ENCODE peak calls at places on chromosome 5, in ten cellular contexts. M is CD8-positive, alpha-beta T cell; O is lung; W is SK-N-SH; H is colonic mucosa; X is body of pancreas; K is Peyer's patch; E is tibial artery; N is endodermal cell; F is transverse colon. Z is an unnamed sample.
A peak's percentile ranks its signal among the peaks of the same experiment; 100 is the strongest.

GRCh38 chr5:57117601-57118000 is 56.3 kb upstream of the GPBP1 start:
- DNase-seq in H (no peak), N (no peak), O (no peak), X (no peak), W (no peak), M (peak; percentile 46), K (no peak), F (no peak), E (no peak), Z (no peak)

GRCh38 chr5:141695627-141696180 is 13.7 kb upstream of the ARAP3 start:
- DNase-seq in M (no peak), H (peak; percentile 64), N (no peak), K (no peak), F (peak; percentile 69), O (no peak), X (no peak), W (peak; percentile 50), E (no peak), Z (no peak)

GRCh38 chr5:150065346-150065745 is 21.0 kb downstream of the CSF1R start:
- DNase-seq in W (no peak), O (no peak), F (peak; percentile 40), H (no peak), M (no peak), N (peak; percentile 61), X (no peak), E (peak; percentile 68), K (no peak), Z (peak; percentile 59)

GRCh38 chr5:101390317-101390908 is 487.3 kb upstream of the ST8SIA4 start:
- DNase-seq in X (no peak), M (no peak), N (peak; percentile 61), E (no peak), F (no peak), H (peak; percentile 23), W (peak; percentile 2), O (no peak), K (no peak), Z (no peak)

GRCh38 chr5:74325866-74326265 is 314.7 kb downstream of the ENC1 start:
- DNase-seq in O (no peak), W (no peak), X (no peak), K (no peak), H (no peak), E (no peak), N (no peak), M (no peak), F (no peak), Z (no peak)

GRCh38 chr5:96844476-96844990 is 31.8 kb upstream of the ERAP2 start:
- DNase-seq in O (no peak), N (no peak), M (no peak), K (no peak), F (no peak), X (no peak), E (no peak), W (peak; percentile 47), H (no peak), Z (no peak)

GRCh38 chr5:40834391-40834848 is 602 bp downstream of the RPL37 start:
- DNase-seq in E (no peak), W (no peak), F (peak; percentile 29), M (peak; percentile 62), K (no peak), N (no peak), X (peak; percentile 26), H (peak; percentile 24), O (no peak), Z (no peak)

GRCh38 chr5:67361932-67362729 is 165.5 kb upstream of the CD180 start:
- DNase-seq in X (no peak), N (no peak), E (no peak), K (no peak), F (no peak), M (no peak), O (no peak), W (peak; percentile 49), H (no peak), Z (no peak)

GRCh38 chr5:44660251-44660650 is 148.5 kb upstream of the MRPS30 start:
- DNase-seq in X (no peak), M (no peak), K (no peak), W (no peak), O (no peak), H (no peak), N (no peak), F (no peak), E (no peak), Z (no peak)

DNA sequence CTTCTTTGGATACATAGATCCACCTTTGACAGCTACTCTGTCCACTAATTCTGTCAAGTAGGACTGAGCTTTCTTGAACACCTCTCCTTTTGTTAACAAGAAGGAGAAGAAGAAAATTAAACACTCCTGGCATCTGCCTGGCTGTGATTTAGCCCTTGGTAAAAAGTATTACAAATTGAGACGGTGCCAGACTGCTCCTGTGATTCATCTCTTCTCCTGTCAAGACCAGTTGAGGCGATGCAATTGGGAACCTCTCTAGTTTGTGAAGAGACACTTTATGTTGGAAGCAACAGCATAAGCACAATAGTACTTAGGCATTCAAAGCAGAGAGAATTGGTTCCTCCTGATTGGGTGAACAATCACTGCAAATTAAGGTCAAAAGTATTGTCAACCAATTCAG is 72.7 kb downstream of the GHR start:
- DNase-seq in F (no peak), K (no peak), X (no peak), H (no peak), W (no peak), N (no peak), M (no peak), O (no peak), E (no peak), Z (no peak)
- H3K4me1 ChIP-seq in F (peaks cover 9% of the 10 kb centered on the region), K (no peaks in the 10 kb centered on the region), X (peaks cover 6% of the 10 kb centered on the region), H (no peaks in the 10 kb centered on the region), W (no peaks in the 10 kb centered on the region), N (no peaks in the 10 kb centered on the region), M (no peaks in the 10 kb centered on the region), O (no peaks in the 10 kb centered on the region), E (no peaks in the 10 kb centered on the region), Z (peaks cover 91% of the 10 kb centered on the region)

DNA sequence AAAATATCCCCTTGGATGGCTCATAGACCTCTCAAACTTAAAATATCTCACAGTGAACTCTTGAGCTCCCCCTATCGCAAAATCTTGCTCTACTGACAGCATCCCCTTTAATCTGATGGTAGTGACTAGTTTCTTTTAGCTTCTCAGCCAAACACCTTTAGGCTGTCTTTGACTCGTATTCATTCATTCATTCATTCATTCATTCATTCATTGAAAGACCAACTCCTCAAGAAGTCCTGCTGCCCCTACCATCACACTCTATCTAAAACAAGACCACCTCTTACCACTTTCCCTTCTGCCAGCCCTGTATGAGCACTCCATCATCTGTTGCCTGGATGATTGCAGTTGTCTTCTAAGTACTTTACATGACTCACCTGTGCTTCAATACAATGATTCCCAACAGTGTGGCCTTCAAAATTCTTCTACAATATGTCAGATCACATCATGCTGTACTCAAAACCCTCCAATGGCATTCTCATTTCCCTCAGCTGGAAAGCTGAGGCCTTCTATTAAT is 46.8 kb downstream of the ITGA2 start:
- DNase-seq in K (no peak), X (no peak), E (no peak), O (no peak), W (no peak), M (no peak), F (no peak), N (peak; percentile 56), H (no peak), Z (no peak)
- TF ChIP-seq CTCF in K (no peak), X (no peak), E (no peak), O (no peak), W (peak; percentile 56), M (peak; percentile 19), F (no peak), N (peak; percentile 78), H (peak; percentile 20), Z (no peak)

DNA sequence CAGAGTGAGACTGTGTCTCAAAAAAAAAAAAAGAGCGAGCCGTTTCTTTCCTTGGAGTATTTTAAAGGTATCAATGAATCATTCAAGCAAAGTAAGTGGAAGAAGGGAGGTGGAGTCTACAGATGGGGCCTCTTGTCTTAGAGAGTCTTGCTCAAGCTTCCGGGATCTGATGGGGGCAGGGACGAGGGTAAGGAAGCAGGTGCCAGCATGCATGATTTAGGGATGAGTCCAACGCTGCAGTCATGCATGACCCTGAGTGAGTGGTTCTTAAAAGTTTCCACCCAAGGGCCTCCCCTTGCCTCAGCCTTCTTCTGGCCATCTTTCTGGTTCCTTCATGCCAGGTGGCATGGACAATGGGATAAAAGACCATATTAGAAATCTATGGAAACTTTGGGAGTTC is 79.6 kb downstream of the MYO10 start:
- DNase-seq in O (no peak), K (no peak), W (no peak), M (no peak), N (no peak), E (no peak), X (no peak), H (no peak), F (no peak), Z (no peak)
- H3K27ac ChIP-seq in O (peak overlapping the region; percentile 67), K (no peak overlapping the region), W (no peak overlapping the region), M (no peak overlapping the region), N (no peak overlapping the region), E (no peak overlapping the region), X (no peak overlapping the region), H (no peak overlapping the region), F (no peak overlapping the region), Z (no peak overlapping the region)

GRCh38 chr5:139638736-139639618 is 9.2 kb upstream of the CXXC5 start:
- DNase-seq in E (no peak), N (peak; percentile 53), W (peak; percentile 59), H (peak; percentile 22), O (no peak), F (peak; percentile 17), K (peak; percentile 37), M (no peak), X (no peak), Z (no peak)

GRCh38 chr5:139641116-139642080 is 6.8 kb upstream of the CXXC5 start:
- DNase-seq in N (peak; percentile 55), E (peak; percentile 16), M (no peak), K (peak; percentile 31), W (peak; percentile 18), H (peak; percentile 26), F (no peak), O (no peak), X (no peak), Z (no peak)

GRCh38 chr5:139639619-139640431 is 8.3 kb upstream of the CXXC5 start:
- DNase-seq in W (peak; percentile 47), X (peak; percentile 73), O (no peak), N (peak; percentile 52), M (no peak), H (peak; percentile 18), E (no peak), K (peak; percentile 48), F (peak; percentile 24), Z (peak; percentile 90)

GRCh38 chr5:139642213-139642612 is 5.9 kb upstream of the CXXC5 start:
- DNase-seq in H (peak; percentile 22), O (no peak), N (no peak), F (peak; percentile 8), W (peak; percentile 11), E (no peak), K (peak; percentile 34), X (no peak), M (no peak), Z (peak; percentile 42)

DNA sequence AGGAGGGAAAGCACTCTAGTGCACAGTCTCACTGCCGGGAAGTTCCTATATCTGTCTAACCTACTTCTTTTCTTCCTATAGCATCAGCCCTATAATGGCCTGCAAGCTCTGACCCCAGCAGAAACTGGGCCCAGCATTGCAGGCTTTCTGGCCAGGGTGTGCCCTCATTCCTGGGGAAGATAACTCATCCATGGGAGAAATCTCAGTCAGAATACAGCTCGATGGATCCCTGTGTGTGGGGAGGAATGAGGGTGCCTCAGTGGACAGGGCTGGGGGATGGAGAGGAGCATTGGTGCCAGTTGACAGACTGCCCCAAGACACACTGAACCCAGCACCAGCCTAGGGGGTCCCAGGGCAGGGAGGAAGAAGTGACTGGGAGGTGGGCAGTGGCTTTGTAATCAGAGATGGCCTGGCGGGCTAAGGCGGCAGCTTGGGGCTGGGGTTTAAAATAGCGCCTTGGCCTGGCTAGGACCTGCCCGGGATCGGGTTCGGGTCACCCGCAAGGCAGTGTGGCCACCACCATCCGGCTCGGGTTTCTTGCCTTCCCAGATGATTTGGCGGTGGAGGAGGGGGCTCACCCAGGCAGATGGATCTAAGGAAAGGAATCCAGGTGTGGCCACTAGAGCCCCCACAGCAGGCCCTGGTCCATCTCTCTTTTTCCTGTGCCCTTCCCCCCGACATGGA is 7.6 kb upstream of the CXXC5 start:
- DNase-seq in F (no peak), E (peak; percentile 15), W (peak; percentile 6), O (no peak), X (peak; percentile 12), H (peak; percentile 19), N (no peak), K (peak; percentile 31), M (no peak), Z (peak; percentile 56)
- H3K4me1 ChIP-seq in F (peaks cover 65% of the 10 kb centered on the region), E (peaks cover 7% of the 10 kb centered on the region), W (peaks cover 63% of the 10 kb centered on the region), O (peaks cover 18% of the 10 kb centered on the region), X (peaks cover 84% of the 10 kb centered on the region), H (peaks cover 26% of the 10 kb centered on the region), N (peaks cover 21% of the 10 kb centered on the region), K (peaks cover 28% of the 10 kb centered on the region), M (peaks cover 36% of the 10 kb centered on the region), Z (peaks cover 67% of the 10 kb centered on the region)